ENCODE peak calls at places on chromosomes 16 and 17, in four cellular contexts. E is GM06990; J is AG10803; V is CD4-positive, CD25-positive, alpha-beta regulatory T cell. N is an unnamed sample.

GRCh38 chr16:13453325-13453724 is 466.6 kb upstream of the ERCC4 start:
- DNase-seq in E (no peak), J (peak; percentile 56), V (no peak), N (no peak)

GRCh38 chr16:87150359-87151280 is 166.6 kb downstream of the C16orf95 start:
- DNase-seq in J (no peak), V (no peak), E (no peak), N (peak; percentile 60)

GRCh38 chr17:58587713-58588117 is 73.3 kb upstream of the MTMR4 start:
- DNase-seq in V (peak; percentile 62), E (peak; percentile 67), J (peak; percentile 29), N (peak; percentile 49)

GRCh38 chr16:64390102-64390501 is 731.8 kb downstream of the CDH11 start:
- DNase-seq in V (no peak), J (peak; percentile 51), E (no peak), N (peak; percentile 76)

GRCh38 chr16:53809088-53809951 is 105.4 kb downstream of the FTO start:
- DNase-seq in V (no peak), J (peak; percentile 94), E (no peak), N (peak; percentile 59)

GRCh38 chr16:12833939-12834338 is 30.3 kb upstream of the CPPED1 start:
- DNase-seq in E (no peak), J (peak; percentile 13), V (no peak), N (no peak)

GRCh38 chr17:40956401-40957254 is 10.1 kb downstream of the KRT39 start:
- DNase-seq in J (peak; percentile 96), V (no peak), E (no peak), N (peak; percentile 83)

GRCh38 chr17:57619061-57619937 is 125.8 kb downstream of the CCDC182 start:
- DNase-seq in J (peak; percentile 28), E (no peak), V (no peak), N (no peak)

GRCh38 chr16:85891776-85892166 is 7.2 kb upstream of the IRF8 start:
- DNase-seq in J (no peak), V (no peak), E (no peak), N (no peak)

GRCh38 chr16:87734644-87735043 is 31.1 kb downstream of the KLHDC4 start:
- DNase-seq in E (no peak), V (no peak), J (no peak), N (no peak)

GRCh38 chr17:10026786-10027046 is 121.6 kb upstream of the RCVRN start:
- DNase-seq in V (no peak), J (no peak), E (no peak), N (no peak)

GRCh38 chr17:31902693-31903092 is 1.2 kb upstream of the UTP6 start:
- DNase-seq in V (no peak), J (no peak), E (peak; percentile 52), N (no peak)

GRCh38 chr17:57562231-57562630 is 182.9 kb downstream of the CCDC182 start:
- DNase-seq in J (no peak), V (no peak), E (no peak), N (no peak)

GRCh38 chr17:45775576-45776011 is 8.5 kb upstream of the CRHR1 start:
- DNase-seq in J (peak; percentile 12), V (no peak), E (no peak), N (no peak)

GRCh38 chr17:55320594-55321506 is 56.1 kb downstream of the HLF start:
- DNase-seq in J (no peak), V (no peak), E (no peak), N (no peak)

GRCh38 chr17:81867123-81867951 is 3.8 kb downstream of the ARHGDIA start:
- DNase-seq in V (peak; percentile 38), E (no peak), J (peak; percentile 62), N (peak; percentile 63)

GRCh38 chr16:24123275-24123674 is 132.9 kb upstream of the CACNG3 start:
- DNase-seq in V (no peak), E (no peak), J (no peak), N (no peak)

GRCh38 chr17:55722742-55723487 is at the start of gene TMEM100:
- DNase-seq in V (no peak), J (peak; percentile 76), E (no peak), N (peak; percentile 87)

GRCh38 chr17:44137891-44138709 is 3.6 kb upstream of the HROB start:
- DNase-seq in E (peak; percentile 54), J (peak; percentile 99), V (peak; percentile 51), N (peak; percentile 98)

GRCh38 chr17:45197108-45197507 is 24.6 kb upstream of the FMNL1 start:
- DNase-seq in E (no peak), V (no peak), J (no peak), N (no peak)

GRCh38 chr17:75159196-75160031 is 5.1 kb upstream of the JPT1 start:
- DNase-seq in J (no peak), E (no peak), V (no peak), N (peak; percentile 37)

GRCh38 chr16:13923703-13924298 is 3.8 kb downstream of the ERCC4 start:
- DNase-seq in J (peak; percentile 65), E (peak; percentile 23), V (peak; percentile 76), N (peak; percentile 83)

GRCh38 chr16:11673091-11674000 is 5.1 kb downstream of the SNN start:
- DNase-seq in J (no peak), E (no peak), V (no peak), N (no peak)
- H3K4me3 ChIP-seq in J (no peak overlapping the region), E (peak overlapping the region; percentile 4), V (no peak overlapping the region), N (no peak overlapping the region)

DNA sequence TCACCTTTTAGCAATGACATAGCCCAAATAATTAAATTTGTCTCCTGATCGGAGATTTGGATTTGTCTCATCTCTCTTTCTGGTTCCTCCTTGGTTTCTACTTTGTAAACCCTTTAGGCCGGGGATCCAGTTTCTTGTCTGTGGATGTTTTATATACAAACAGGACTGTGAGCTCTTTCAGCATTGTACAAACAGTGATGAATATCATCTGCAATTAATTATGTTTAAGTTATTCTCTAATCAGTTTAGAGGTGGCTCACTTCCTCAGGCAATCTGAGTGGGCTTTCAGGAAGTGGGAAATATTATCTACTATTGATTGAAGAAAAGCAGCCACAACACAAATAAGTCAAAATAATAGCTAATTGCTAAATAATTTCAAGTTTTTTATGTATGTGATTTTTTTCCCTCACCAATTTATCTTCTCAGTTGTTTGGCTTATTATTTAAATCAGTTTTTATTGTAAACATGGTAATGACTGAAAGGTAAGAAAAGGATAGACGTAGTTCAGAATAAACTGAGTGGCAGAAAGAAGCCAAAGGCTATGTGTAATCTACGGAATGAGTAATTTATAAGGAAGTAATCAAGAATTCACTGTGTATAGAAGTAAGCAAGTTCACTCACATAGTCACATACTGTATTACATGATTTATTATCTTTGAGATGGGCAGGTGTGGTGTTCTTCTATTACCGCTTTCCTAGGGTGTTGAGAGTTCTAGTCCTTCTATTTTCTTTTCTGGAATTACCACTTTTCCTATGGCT is 3.4 kb upstream of the ABCC11 start:
- DNase-seq in E (no peak), V (no peak), J (no peak), N (no peak)
- H3K4me3 ChIP-seq in E (no peak overlapping the region), V (peak overlapping the region; percentile 29), J (no peak overlapping the region), N (no peak overlapping the region)

DNA sequence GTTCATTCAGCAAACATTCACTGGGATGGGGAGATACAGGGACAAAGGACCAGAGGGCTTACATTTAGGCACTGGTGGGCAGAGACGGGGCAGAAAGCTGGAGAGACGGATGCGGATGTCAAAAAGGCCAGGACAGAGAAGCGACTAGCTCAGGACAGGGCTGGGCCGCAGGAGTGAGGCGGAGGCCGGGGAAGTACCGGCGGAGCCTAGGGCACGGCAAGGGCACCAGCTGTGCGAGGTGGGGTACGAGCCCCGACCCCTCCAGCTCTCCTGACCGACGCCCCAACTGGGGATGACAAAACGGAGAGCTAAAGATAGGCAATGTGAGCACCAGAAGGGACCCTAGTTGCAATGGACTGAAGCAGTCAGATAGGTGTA is 3.9 kb upstream of the SGCA start:
- DNase-seq in V (no peak), E (no peak), J (no peak), N (no peak)
- H3K4me3 ChIP-seq in V (peak overlapping the region; percentile 80), E (peak overlapping the region; percentile 30), J (peak overlapping the region; percentile 40), N (no peak overlapping the region)

DNA sequence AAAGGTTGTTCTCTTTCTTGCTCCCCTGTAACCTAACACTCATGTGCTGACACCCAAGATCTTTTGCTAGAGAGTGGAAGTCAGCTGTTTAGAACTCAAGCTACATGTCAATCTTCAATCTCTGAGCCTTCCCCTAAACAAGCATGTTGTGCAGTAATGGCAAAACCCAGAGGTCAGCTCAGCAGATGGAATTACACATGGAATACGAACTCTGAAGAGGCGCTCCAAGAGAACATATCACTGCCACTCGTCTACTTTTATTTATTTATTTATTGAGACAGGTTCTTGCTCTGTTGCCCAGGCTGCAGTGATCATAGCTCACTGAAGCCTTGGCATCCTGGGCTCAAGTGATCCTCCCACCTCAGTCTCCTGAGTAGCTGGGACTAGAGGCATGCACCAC is 32.6 kb downstream of the RNF157 start:
- DNase-seq in V (peak; percentile 27), J (no peak), E (no peak), N (no peak)
- H3K4me3 ChIP-seq in V (peak overlapping the region; percentile 32), J (no peak overlapping the region), E (no peak overlapping the region), N (no peak overlapping the region)

GRCh38 chr17:48483004-48483403 is 47.8 kb downstream of the HOXB1 start:
- DNase-seq in J (no peak), E (no peak), V (no peak), N (no peak)
- H3K4me3 ChIP-seq in J (peak overlapping the region; percentile 12), E (no peak overlapping the region), V (no peak overlapping the region), N (no peak overlapping the region)

DNA sequence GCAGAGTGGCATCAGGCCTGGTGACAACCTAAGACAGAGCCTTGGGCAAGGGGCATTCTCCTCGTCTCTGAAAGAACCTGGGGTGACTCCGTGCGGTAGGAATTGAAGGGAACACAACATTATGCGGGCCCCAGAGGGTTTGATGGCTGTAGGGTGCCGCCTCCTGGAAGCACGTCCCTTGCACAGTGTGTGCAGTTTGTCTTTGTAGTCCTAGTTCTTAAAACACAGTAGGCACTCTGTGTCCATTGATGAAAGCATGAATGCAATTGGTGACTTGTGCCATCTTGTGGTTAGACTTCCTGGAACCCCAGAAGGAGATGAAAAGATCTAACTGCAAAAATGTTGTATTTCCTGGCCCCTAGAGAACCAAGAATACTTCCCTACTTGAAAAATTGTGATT is 279.8 kb downstream of the UTP18 start:
- DNase-seq in V (peak; percentile 57), E (no peak), J (no peak), N (no peak)
- H3K4me3 ChIP-seq in V (no peak overlapping the region), E (no peak overlapping the region), J (no peak overlapping the region), N (no peak overlapping the region)

N was measured in fibroblast of the aortic adventitia.